ENCODE peak calls at places on chromosomes 7 and 10, in ten cellular contexts. One of them, this sample, is unnamed.

GRCh38 chr7:73964786-73965185 is 63.2 kb upstream of the ELN start:
- DNase-seq in stomach: no peak
- DNase-seq in K562: no peak
- DNase-seq in transverse colon: no peak
- DNase-seq in esophagus muscularis mucosa: no peak
- DNase-seq in sigmoid colon: no peak
- DNase-seq in H1: no peak
- DNase-seq in HepG2: no peak
- DNase-seq in GM12878: no peak
- DNase-seq in upper lobe of left lung: no peak
- DNase-seq in this sample: peak; percentile 24

GRCh38 chr7:70489808-70490207 is 642.1 kb upstream of the GALNT17 start:
- DNase-seq in stomach: no peak
- DNase-seq in K562: no peak
- DNase-seq in transverse colon: no peak
- DNase-seq in esophagus muscularis mucosa: no peak
- DNase-seq in sigmoid colon: no peak
- DNase-seq in H1: no peak
- DNase-seq in HepG2: no peak
- DNase-seq in GM12878: no peak
- DNase-seq in upper lobe of left lung: no peak
- DNase-seq in this sample: no peak

GRCh38 chr7:80895056-80895455 is 23.8 kb downstream of the SEMA3C start:
- DNase-seq in stomach: no peak
- DNase-seq in K562: no peak
- DNase-seq in transverse colon: no peak
- DNase-seq in esophagus muscularis mucosa: no peak
- DNase-seq in sigmoid colon: no peak
- DNase-seq in H1: no peak
- DNase-seq in HepG2: no peak
- DNase-seq in GM12878: no peak
- DNase-seq in upper lobe of left lung: no peak
- DNase-seq in this sample: no peak

GRCh38 chr10:91596821-91597396 is 36.0 kb downstream of the PPP1R3C start:
- DNase-seq in stomach: no peak
- DNase-seq in K562: no peak
- DNase-seq in transverse colon: no peak
- DNase-seq in esophagus muscularis mucosa: no peak
- DNase-seq in sigmoid colon: no peak
- DNase-seq in H1: no peak
- DNase-seq in HepG2: no peak
- DNase-seq in GM12878: no peak
- DNase-seq in upper lobe of left lung: no peak
- DNase-seq in this sample: no peak

GRCh38 chr10:69579661-69580060 is 6.4 kb upstream of the NEUROG3 start:
- DNase-seq in stomach: no peak
- DNase-seq in K562: no peak
- DNase-seq in transverse colon: no peak
- DNase-seq in esophagus muscularis mucosa: no peak
- DNase-seq in sigmoid colon: no peak
- DNase-seq in H1: no peak
- DNase-seq in HepG2: no peak
- DNase-seq in GM12878: no peak
- DNase-seq in upper lobe of left lung: no peak
- DNase-seq in this sample: no peak

GRCh38 chr10:13458107-13458761 is 70.6 kb downstream of the BEND7 start:
- DNase-seq in stomach: no peak
- DNase-seq in K562: no peak
- DNase-seq in transverse colon: no peak
- DNase-seq in esophagus muscularis mucosa: no peak
- DNase-seq in sigmoid colon: no peak
- DNase-seq in H1: no peak
- DNase-seq in HepG2: no peak
- DNase-seq in GM12878: no peak
- DNase-seq in upper lobe of left lung: no peak
- DNase-seq in this sample: no peak

GRCh38 chr10:130443236-130443635 is 307.0 kb downstream of the GLRX3 start:
- DNase-seq in stomach: no peak
- DNase-seq in K562: no peak
- DNase-seq in transverse colon: no peak
- DNase-seq in esophagus muscularis mucosa: no peak
- DNase-seq in sigmoid colon: peak; percentile 26
- DNase-seq in H1: no peak
- DNase-seq in HepG2: no peak
- DNase-seq in GM12878: no peak
- DNase-seq in upper lobe of left lung: no peak
- DNase-seq in this sample: no peak

GRCh38 chr7:30596043-30596641 is 1.5 kb downstream of the GARS1 start:
- DNase-seq in stomach: no peak
- DNase-seq in K562: no peak
- DNase-seq in transverse colon: no peak
- DNase-seq in esophagus muscularis mucosa: no peak
- DNase-seq in sigmoid colon: no peak
- DNase-seq in H1: no peak
- DNase-seq in HepG2: peak; percentile 42
- DNase-seq in GM12878: no peak
- DNase-seq in upper lobe of left lung: no peak
- DNase-seq in this sample: no peak

DNA sequence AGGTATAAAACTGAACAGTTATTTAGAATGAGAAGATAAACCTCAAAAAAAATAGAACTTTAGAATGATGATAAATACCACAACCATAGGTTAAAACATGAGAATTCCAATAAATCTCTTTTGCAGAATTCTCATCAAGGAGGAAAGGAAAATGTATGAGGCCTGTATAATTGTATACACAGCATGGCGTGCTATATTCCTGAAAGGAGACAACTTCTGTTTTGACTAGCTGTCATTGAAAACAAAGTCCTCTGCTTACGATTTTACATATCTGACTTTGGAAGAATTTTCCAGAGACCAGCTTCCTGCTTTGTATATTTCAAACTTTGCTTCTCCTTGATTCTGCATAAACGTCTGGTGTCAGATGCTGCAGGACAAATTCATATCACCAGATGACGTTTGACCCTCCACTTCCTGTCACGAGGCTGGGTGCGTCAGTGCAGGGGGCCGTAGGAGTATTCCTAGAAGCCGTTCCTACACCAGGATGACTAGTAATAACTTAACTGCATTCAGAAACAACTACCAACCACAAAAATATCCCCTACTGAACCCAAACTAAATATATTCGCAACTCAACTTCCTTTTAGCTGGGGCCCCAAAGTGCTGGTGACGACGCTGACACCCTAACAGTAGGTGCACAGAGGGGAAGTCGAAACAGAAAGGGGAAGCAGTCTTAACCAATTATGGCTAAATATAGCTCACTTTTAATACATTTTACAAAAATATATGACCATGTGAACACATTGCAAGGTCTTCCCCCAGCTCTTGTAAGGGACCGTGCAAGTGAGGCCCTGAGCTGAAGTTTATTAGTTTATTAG is 178.6 kb upstream of the INHBA start:
- DNase-seq in stomach: no peak
- DNase-seq in K562: no peak
- DNase-seq in transverse colon: peak; percentile 46
- DNase-seq in esophagus muscularis mucosa: no peak
- DNase-seq in sigmoid colon: no peak
- DNase-seq in H1: no peak
- DNase-seq in HepG2: no peak
- DNase-seq in GM12878: peak; percentile 98
- DNase-seq in upper lobe of left lung: no peak
- DNase-seq in this sample: no peak
- TF ChIP-seq POLR2A in stomach: no peak
- TF ChIP-seq POLR2A in K562: no peak
- TF ChIP-seq POLR2A in transverse colon: no peak
- TF ChIP-seq POLR2A in esophagus muscularis mucosa: no peak
- TF ChIP-seq POLR2A in sigmoid colon: no peak
- TF ChIP-seq POLR2A in H1: no peak
- TF ChIP-seq POLR2A in HepG2: no peak
- TF ChIP-seq POLR2A in GM12878: no peak
- TF ChIP-seq POLR2A in upper lobe of left lung: no peak
- TF ChIP-seq POLR2A in this sample: no peak

GRCh38 chr10:110176626-110177025 is 30.8 kb upstream of the MXI1 start:
- DNase-seq in stomach: no peak
- DNase-seq in K562: no peak
- DNase-seq in transverse colon: no peak
- DNase-seq in esophagus muscularis mucosa: no peak
- DNase-seq in sigmoid colon: no peak
- DNase-seq in H1: no peak
- DNase-seq in HepG2: no peak
- DNase-seq in GM12878: no peak
- DNase-seq in upper lobe of left lung: no peak
- DNase-seq in this sample: no peak

GRCh38 chr10:110181451-110181850 is 26.0 kb upstream of the MXI1 start:
- DNase-seq in stomach: no peak
- DNase-seq in K562: no peak
- DNase-seq in transverse colon: no peak
- DNase-seq in esophagus muscularis mucosa: no peak
- DNase-seq in sigmoid colon: no peak
- DNase-seq in H1: no peak
- DNase-seq in HepG2: no peak
- DNase-seq in GM12878: no peak
- DNase-seq in upper lobe of left lung: no peak
- DNase-seq in this sample: no peak

GRCh38 chr10:110176122-110176521 is 31.3 kb upstream of the MXI1 start:
- DNase-seq in stomach: no peak
- DNase-seq in K562: no peak
- DNase-seq in transverse colon: no peak
- DNase-seq in esophagus muscularis mucosa: peak; percentile 72
- DNase-seq in sigmoid colon: no peak
- DNase-seq in H1: no peak
- DNase-seq in HepG2: no peak
- DNase-seq in GM12878: no peak
- DNase-seq in upper lobe of left lung: no peak
- DNase-seq in this sample: no peak

GRCh38 chr10:110181911-110182310 is 25.5 kb upstream of the MXI1 start:
- DNase-seq in stomach: no peak
- DNase-seq in K562: no peak
- DNase-seq in transverse colon: no peak
- DNase-seq in esophagus muscularis mucosa: no peak
- DNase-seq in sigmoid colon: no peak
- DNase-seq in H1: no peak
- DNase-seq in HepG2: no peak
- DNase-seq in GM12878: no peak
- DNase-seq in upper lobe of left lung: no peak
- DNase-seq in this sample: no peak

DNA sequence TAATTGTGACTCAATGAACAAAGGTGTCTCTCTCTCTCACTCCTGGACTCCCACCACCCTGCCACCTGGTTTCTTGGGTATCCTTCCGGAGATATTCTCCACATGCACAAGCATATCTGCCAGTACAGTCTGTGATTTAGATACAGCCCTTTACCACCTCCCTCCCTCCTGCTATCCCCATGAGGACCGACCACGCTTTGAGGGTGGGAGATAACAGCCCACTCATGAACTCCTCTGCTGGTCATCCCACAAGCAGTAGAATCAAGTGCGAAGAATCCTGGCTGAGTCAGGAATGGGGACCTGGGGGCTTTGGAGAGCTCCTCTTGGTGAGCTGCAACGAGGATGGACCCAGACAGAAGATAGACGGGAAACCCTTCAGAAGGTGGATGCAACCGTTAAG is 28.2 kb upstream of the MXI1 start:
- DNase-seq in stomach: no peak
- DNase-seq in K562: no peak
- DNase-seq in transverse colon: no peak
- DNase-seq in esophagus muscularis mucosa: no peak
- DNase-seq in sigmoid colon: no peak
- DNase-seq in H1: no peak
- DNase-seq in HepG2: no peak
- DNase-seq in GM12878: no peak
- DNase-seq in upper lobe of left lung: no peak
- DNase-seq in this sample: no peak
- TF ChIP-seq POLR2AphosphoS5 in stomach: no peak
- TF ChIP-seq POLR2AphosphoS5 in K562: no peak
- TF ChIP-seq POLR2AphosphoS5 in transverse colon: no peak
- TF ChIP-seq POLR2AphosphoS5 in esophagus muscularis mucosa: no peak
- TF ChIP-seq POLR2AphosphoS5 in sigmoid colon: no peak
- TF ChIP-seq POLR2AphosphoS5 in H1: no peak
- TF ChIP-seq POLR2AphosphoS5 in HepG2: no peak
- TF ChIP-seq POLR2AphosphoS5 in GM12878: no peak
- TF ChIP-seq POLR2AphosphoS5 in upper lobe of left lung: no peak
- TF ChIP-seq POLR2AphosphoS5 in this sample: no peak

DNA sequence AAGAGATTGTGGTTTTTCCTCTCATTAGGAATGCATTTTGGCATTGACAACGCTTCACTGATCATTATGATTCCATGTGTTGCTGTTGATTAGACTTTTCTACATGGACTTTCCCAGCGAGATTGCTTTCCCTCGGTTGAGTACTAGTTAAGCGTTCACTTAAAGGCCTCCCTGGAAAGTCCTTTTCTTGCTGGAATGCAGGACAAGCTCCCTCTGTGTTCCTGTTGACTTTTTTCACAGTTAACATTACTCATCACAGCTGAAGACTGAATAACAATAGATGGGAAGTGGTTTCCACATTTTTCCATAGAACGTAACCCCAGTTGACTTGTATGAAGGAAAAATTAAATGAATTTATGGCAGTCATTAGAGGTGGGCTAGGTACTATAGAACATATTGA is 2.6 kb upstream of the CAV1 start:
- DNase-seq in stomach: no peak
- DNase-seq in K562: no peak
- DNase-seq in transverse colon: no peak
- DNase-seq in esophagus muscularis mucosa: no peak
- DNase-seq in sigmoid colon: no peak
- DNase-seq in H1: no peak
- DNase-seq in HepG2: peak; percentile 10
- DNase-seq in GM12878: no peak
- DNase-seq in upper lobe of left lung: no peak
- DNase-seq in this sample: no peak
- TF ChIP-seq EP300 in stomach: no peak
- TF ChIP-seq EP300 in K562: no peak
- TF ChIP-seq EP300 in transverse colon: no peak
- TF ChIP-seq EP300 in esophagus muscularis mucosa: no peak
- TF ChIP-seq EP300 in sigmoid colon: no peak
- TF ChIP-seq EP300 in H1: no peak
- TF ChIP-seq EP300 in HepG2: no peak
- TF ChIP-seq EP300 in GM12878: no peak
- TF ChIP-seq EP300 in upper lobe of left lung: no peak
- TF ChIP-seq EP300 in this sample: no peak

DNA sequence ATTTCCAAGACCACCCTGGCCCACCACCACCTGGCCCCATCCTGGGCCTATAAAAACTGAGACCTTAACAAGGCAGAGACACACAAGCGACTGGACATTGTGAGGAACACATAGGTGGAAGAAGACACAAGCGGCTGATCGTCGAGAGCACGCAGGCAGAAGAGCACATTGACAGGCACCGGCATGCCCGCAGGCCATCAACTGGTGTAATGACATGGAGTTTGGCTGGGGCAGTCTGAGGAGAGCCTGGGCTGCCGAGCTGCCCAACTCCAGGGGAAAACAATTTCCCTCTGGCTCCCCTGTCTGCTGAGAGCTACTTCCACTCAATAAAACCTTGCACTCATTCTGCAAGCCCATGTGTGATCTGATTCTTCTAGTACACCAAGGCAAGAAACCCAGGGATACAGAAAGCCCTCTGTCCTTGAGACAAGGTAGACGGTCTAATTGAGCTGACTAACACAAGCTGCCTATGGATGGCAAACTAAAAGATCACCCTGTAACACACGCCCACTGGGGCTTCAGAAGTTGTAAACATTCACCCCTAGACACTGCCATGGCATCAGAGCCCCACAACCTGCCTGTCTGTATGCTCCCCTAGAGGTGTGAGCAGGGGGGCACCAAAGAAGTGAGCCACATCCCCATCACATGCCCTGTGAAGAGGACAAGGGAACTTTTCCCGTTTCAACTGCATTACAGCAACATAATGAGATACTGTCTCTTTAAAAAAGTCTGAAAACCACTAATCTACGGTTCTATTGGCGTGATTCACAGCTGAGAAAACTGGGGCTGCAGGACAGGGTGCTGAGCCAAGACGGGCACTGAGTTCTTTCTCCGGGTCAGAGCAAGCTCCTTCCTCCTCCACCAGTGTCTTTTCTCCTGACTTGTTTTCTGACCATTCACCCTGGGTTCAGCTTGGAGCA is 18.5 kb upstream of the TNS3 start:
- DNase-seq in stomach: peak; percentile 47
- DNase-seq in K562: no peak
- DNase-seq in transverse colon: no peak
- DNase-seq in esophagus muscularis mucosa: no peak
- DNase-seq in sigmoid colon: no peak
- DNase-seq in H1: no peak
- DNase-seq in HepG2: no peak
- DNase-seq in GM12878: no peak
- DNase-seq in upper lobe of left lung: no peak
- DNase-seq in this sample: no peak
- TF ChIP-seq POLR2A in stomach: no peak
- TF ChIP-seq POLR2A in K562: no peak
- TF ChIP-seq POLR2A in transverse colon: no peak
- TF ChIP-seq POLR2A in esophagus muscularis mucosa: no peak
- TF ChIP-seq POLR2A in sigmoid colon: no peak
- TF ChIP-seq POLR2A in H1: no peak
- TF ChIP-seq POLR2A in HepG2: no peak
- TF ChIP-seq POLR2A in GM12878: no peak
- TF ChIP-seq POLR2A in upper lobe of left lung: no peak
- TF ChIP-seq POLR2A in this sample: no peak